ENCODE peak calls at places on chromosomes 16 and 17, in seven cellular contexts. M is prostate gland, G is A549, X is uterus, K is heart left ventricle, H is gastrocnemius medialis, N is transverse colon. B is an unnamed sample.

GRCh38 chr17:50452627-50453300 is 15.9 kb downstream of the CHAD start:
- DNase-seq in K (no peak), G (no peak), X (no peak), N (peak; percentile 82), M (no peak), H (no peak), B (no peak)

GRCh38 chr17:17808706-17809432 is 27.9 kb downstream of the SREBF1 start:
- DNase-seq in N (no peak), G (peak; percentile 64), H (no peak), K (no peak), M (no peak), X (no peak), B (no peak)

GRCh38 chr17:39659286-39660010 is 5.7 kb upstream of the TCAP start:
- DNase-seq in K (no peak), M (no peak), H (no peak), X (no peak), G (no peak), N (no peak), B (no peak)

GRCh38 chr17:69269174-69269998 is 40.8 kb upstream of the ABCA10 start:
- DNase-seq in G (peak; percentile 31), H (no peak), N (no peak), X (no peak), M (no peak), K (no peak), B (no peak)

GRCh38 chr17:53607475-53607874 is 215.3 kb upstream of the KIF2B start:
- DNase-seq in H (no peak), X (no peak), M (no peak), K (no peak), G (no peak), N (no peak), B (no peak)

GRCh38 chr16:48370234-48370633 is 15.0 kb downstream of the SIAH1 start:
- DNase-seq in M (no peak), X (no peak), H (no peak), K (no peak), N (no peak), G (no peak), B (no peak)

GRCh38 chr17:16814439-16814838 is 124.4 kb downstream of the CCDC144A start:
- DNase-seq in M (no peak), K (no peak), H (no peak), G (no peak), X (no peak), N (no peak), B (no peak)

GRCh38 chr16:10136916-10137315 is 45.3 kb downstream of the GRIN2A start:
- DNase-seq in X (no peak), N (no peak), K (no peak), G (no peak), M (no peak), H (no peak), B (no peak)

GRCh38 chr16:67525176-67525860 is 3.3 kb upstream of the RIPOR1 start:
- DNase-seq in X (no peak), K (no peak), H (no peak), M (no peak), G (no peak), N (no peak), B (no peak)

GRCh38 chr16:67517661-67518423 is 10.8 kb upstream of the RIPOR1 start:
- DNase-seq in N (peak; percentile 28), K (no peak), H (no peak), G (no peak), M (no peak), X (no peak), B (no peak)

GRCh38 chr16:67518676-67519075 is 10.0 kb upstream of the RIPOR1 start:
- DNase-seq in G (no peak), N (no peak), X (no peak), H (no peak), M (no peak), K (no peak), B (no peak)

GRCh38 chr16:67517178-67517492 is 11.5 kb upstream of the RIPOR1 start:
- DNase-seq in K (no peak), N (no peak), X (no peak), G (no peak), H (no peak), M (no peak), B (no peak)

GRCh38 chr16:67521095-67521804 is 7.4 kb upstream of the RIPOR1 start:
- DNase-seq in M (peak; percentile 96), N (peak; percentile 99), H (peak; percentile 94), X (peak; percentile 96), G (peak; percentile 96), K (peak; percentile 95), B (peak; percentile 95)
- H3K27ac ChIP-seq in M (peak overlapping the region; percentile 92), N (peak overlapping the region; percentile 97), H (peak overlapping the region; percentile 87), X (peak overlapping the region; percentile 95), G (peak overlapping the region; percentile 92), K (peak overlapping the region; percentile 88), B (peak overlapping the region; percentile 92)

GRCh38 chr17:82595893-82596292 is 52.4 kb downstream of the WDR45B start:
- DNase-seq in X (no peak), G (no peak), H (no peak), M (no peak), K (no peak), N (peak; percentile 58), B (no peak)

GRCh38 chr17:82594571-82594970 is 53.7 kb downstream of the WDR45B start:
- DNase-seq in K (no peak), H (no peak), M (no peak), N (no peak), X (no peak), G (no peak), B (no peak)

GRCh38 chr17:82592289-82592683 is 56.0 kb downstream of the WDR45B start:
- DNase-seq in K (no peak), G (no peak), H (peak; percentile 39), N (peak; percentile 50), X (peak; percentile 36), M (peak; percentile 71), B (no peak)

GRCh38 chr17:82592751-82593589 is 55.3 kb downstream of the WDR45B start:
- DNase-seq in H (peak; percentile 87), G (peak; percentile 81), K (peak; percentile 76), X (peak; percentile 82), N (peak; percentile 76), M (peak; percentile 81), B (no peak)

DNA sequence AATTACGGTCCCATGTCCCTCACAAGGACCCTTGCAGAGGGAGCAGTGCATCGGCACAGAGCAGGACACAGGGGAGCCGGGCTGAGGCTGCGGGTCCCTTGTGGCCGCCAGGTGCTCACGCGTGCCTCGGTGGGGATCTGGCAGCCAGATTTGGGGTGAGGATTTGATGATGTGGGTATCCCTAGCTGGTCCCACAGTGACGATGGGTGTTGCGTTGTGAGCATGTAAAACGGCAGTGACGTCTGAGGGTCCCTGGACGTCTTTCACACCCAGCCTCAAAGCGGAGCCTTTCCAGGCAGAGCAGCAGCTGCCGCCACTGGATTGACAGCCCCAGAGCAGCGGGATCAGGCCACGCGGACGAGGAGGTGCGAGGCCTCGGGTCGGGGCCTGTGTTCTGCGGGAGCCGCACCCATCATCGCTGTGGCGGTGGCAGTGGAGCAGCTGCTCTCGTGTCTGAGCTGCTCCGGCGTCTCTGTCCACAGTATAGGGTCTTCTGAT is 54.6 kb downstream of the WDR45B start:
- DNase-seq in N (peak; percentile 23), G (no peak), X (no peak), M (no peak), H (no peak), K (no peak), B (no peak)
- TF ChIP-seq POLR2A in N (no peak), G (no peak), X (no peak), M (no peak), H (no peak), K (no peak), B (no peak)

GRCh38 chr16:31348578-31348977 is 6.4 kb upstream of the ITGAX start:
- DNase-seq in H (no peak), K (no peak), M (no peak), G (no peak), X (no peak), N (no peak), B (no peak)

GRCh38 chr16:31344712-31345111 is 10.3 kb upstream of the ITGAX start:
- DNase-seq in X (no peak), G (no peak), K (no peak), N (no peak), H (no peak), M (no peak), B (no peak)

GRCh38 chr16:31351246-31351936 is 3.6 kb upstream of the ITGAX start:
- DNase-seq in H (no peak), G (no peak), N (no peak), M (no peak), K (no peak), X (no peak), B (no peak)

GRCh38 chr16:31350275-31351005 is 4.5 kb upstream of the ITGAX start:
- DNase-seq in M (no peak), N (no peak), X (no peak), H (no peak), G (no peak), K (no peak), B (no peak)

GRCh38 chr16:31347445-31347844 is 7.5 kb upstream of the ITGAX start:
- DNase-seq in N (no peak), G (no peak), M (no peak), X (no peak), H (no peak), K (no peak), B (no peak)
- H3K4me3 ChIP-seq in N (no peak overlapping the region), G (no peak overlapping the region), M (no peak overlapping the region), X (no peak overlapping the region), H (no peak overlapping the region), K (no peak overlapping the region), B (no peak overlapping the region)

GRCh38 chr16:24522751-24523150 is 16.6 kb upstream of the RBBP6 start:
- DNase-seq in X (no peak), M (no peak), N (no peak), G (no peak), H (no peak), K (no peak), B (no peak)

GRCh38 chr16:24525970-24526559 is 13.3 kb upstream of the RBBP6 start:
- DNase-seq in N (no peak), K (no peak), H (no peak), X (peak; percentile 28), G (peak; percentile 82), M (peak; percentile 77), B (no peak)

GRCh38 chr16:24526701-24527470 is 12.5 kb upstream of the RBBP6 start:
- DNase-seq in M (no peak), N (no peak), H (no peak), X (no peak), K (no peak), G (no peak), B (no peak)

GRCh38 chr16:24523569-24523968 is 15.8 kb upstream of the RBBP6 start:
- DNase-seq in G (peak; percentile 39), N (no peak), K (no peak), X (no peak), H (no peak), M (no peak), B (no peak)

DNA sequence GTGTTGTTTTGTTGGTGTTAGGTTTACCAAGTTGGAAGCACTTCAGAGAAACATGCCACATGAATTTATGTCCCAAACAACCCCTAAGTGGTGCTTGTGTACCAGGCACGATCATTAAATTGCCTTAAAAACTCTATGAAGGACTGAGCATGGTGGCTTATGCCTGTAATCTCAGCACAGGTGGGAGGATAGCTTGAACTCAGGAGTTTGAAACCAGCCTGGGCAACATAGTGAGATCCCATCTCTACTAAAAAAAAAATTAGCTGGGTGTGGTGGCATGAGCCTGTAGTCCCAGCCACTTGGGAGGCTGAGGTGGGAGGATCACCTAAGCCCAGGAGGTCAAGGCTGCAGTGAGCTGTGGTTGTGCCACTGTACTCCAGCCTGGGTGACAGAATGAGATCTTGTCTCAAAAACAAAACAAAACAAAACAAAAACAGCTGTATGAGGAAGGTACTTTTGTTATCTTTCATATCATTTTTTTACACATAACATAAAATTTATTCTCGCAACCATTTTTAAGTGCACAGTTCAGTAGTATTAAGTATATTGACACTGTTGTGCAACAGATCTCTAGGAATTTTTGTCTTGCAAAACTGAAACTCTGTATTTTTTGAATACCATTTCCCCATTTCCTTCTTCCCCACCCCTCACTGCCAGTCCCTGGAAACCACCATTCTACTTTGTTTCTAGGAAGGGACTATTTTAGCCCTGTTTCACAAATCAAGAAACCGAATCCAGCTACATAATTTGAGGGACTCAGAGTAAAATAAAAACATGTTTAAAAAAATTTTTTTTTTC is 14.3 kb upstream of the RBBP6 start:
- DNase-seq in G (peak; percentile 33), X (no peak), M (no peak), K (no peak), H (no peak), N (no peak), B (no peak)
- H3K27ac ChIP-seq in G (no peak overlapping the region), X (no peak overlapping the region), M (no peak overlapping the region), K (no peak overlapping the region), H (no peak overlapping the region), N (no peak overlapping the region), B (no peak overlapping the region)